ENCODE peak calls at places on chromosome 4, in ten cellular contexts. M is PC-9, O is neural progenitor cell, Q is stomach, P is colonic mucosa, G is mammary epithelial cell, E is right lobe of liver, X is PC-3, R is upper lobe of right lung, N is A673. W is an unnamed sample. For H3K4me1 and H3K9me3, the result is how much of the 10 kb centered on the place peaks cover.

GRCh38 chr4:176323511-176324160 is 3.9 kb downstream of the SPCS3 start:
- DNase-seq in M (no peak), O (no peak), Q (no peak), P (no peak), G (no peak), E (no peak), X (no peak), R (no peak), N (no peak), W (no peak)

GRCh38 chr4:188016754-188017153 is 21.2 kb downstream of the ZFP42 start:
- DNase-seq in M (no peak), O (peak), Q (no peak), P (no peak), G (no peak), E (no peak), X (no peak), R (no peak), N (no peak), W (no peak)

GRCh38 chr4:148112231-148112982 is 329.8 kb downstream of the NR3C2 start:
- DNase-seq in M (no peak), O (no peak), Q (no peak), P (no peak), G (peak), E (no peak), X (no peak), R (no peak), N (peak), W (no peak)

GRCh38 chr4:46818604-46819003 is 90.4 kb downstream of the COX7B2 start:
- DNase-seq in M (no peak), O (no peak), Q (no peak), P (no peak), G (no peak), E (no peak), X (peak), R (no peak), N (no peak), W (no peak)

GRCh38 chr4:74374561-74375327 is 9.8 kb downstream of the EREG start:
- DNase-seq in M (peak), O (no peak), Q (peak), P (peak), G (peak), E (no peak), X (peak), R (peak), N (peak), W (no peak)

GRCh38 chr4:52655505-52655904 is 3.6 kb downstream of the USP46 start:
- DNase-seq in M (peak), O (no peak), Q (no peak), P (no peak), G (no peak), E (no peak), X (no peak), R (no peak), N (no peak), W (no peak)

GRCh38 chr4:140037353-140038030 is 116.5 kb downstream of the MAML3 start:
- DNase-seq in M (peak), O (peak), Q (no peak), P (no peak), G (peak), E (no peak), X (peak), R (no peak), N (no peak), W (no peak)

GRCh38 chr4:78059524-78059889 is 2.4 kb downstream of the FRAS1 start:
- DNase-seq in M (peak), O (peak), Q (peak), P (peak), G (peak), E (no peak), X (peak), R (no peak), N (peak), W (peak)

GRCh38 chr4:140151700-140152014 is 2.3 kb downstream of the MAML3 start:
- DNase-seq in M (peak), O (peak), Q (peak), P (peak), G (peak), E (peak), X (peak), R (peak), N (peak), W (peak)

GRCh38 chr4:45072981-45073380 is 346.6 kb upstream of the GNPDA2 start:
- DNase-seq in M (no peak), O (no peak), Q (no peak), P (no peak), G (no peak), E (no peak), X (no peak), R (no peak), N (no peak), W (no peak)

GRCh38 chr4:184252136-184253071 is 34.7 kb upstream of the ENPP6 start:
- DNase-seq in M (no peak), O (no peak), Q (no peak), P (no peak), G (no peak), E (no peak), X (no peak), R (no peak), N (no peak), W (no peak)

GRCh38 chr4:110586137-110586850 is 36.6 kb downstream of the PITX2 start:
- DNase-seq in M (peak), O (peak), Q (no peak), P (no peak), G (peak), E (no peak), X (peak), R (no peak), N (peak), W (no peak)

GRCh38 chr4:39655866-39656265 is 17.2 kb upstream of the SMIM14 start:
- DNase-seq in M (no peak), O (no peak), Q (no peak), P (no peak), G (peak), E (peak), X (peak), R (no peak), N (no peak), W (no peak)

GRCh38 chr4:33746979-33747378 is 2497.3 kb downstream of the ARAP2 start:
- DNase-seq in M (no peak), O (no peak), Q (no peak), P (no peak), G (peak), E (no peak), X (no peak), R (no peak), N (no peak), W (no peak)

GRCh38 chr4:173420821-173421220 is 21.9 kb upstream of the SCRG1 start:
- DNase-seq in M (no peak), O (no peak), Q (no peak), P (no peak), G (no peak), E (no peak), X (no peak), R (no peak), N (no peak), W (no peak)

GRCh38 chr4:2829321-2829932 is 14.2 kb upstream of the ADD1 start:
- DNase-seq in M (no peak), O (no peak), Q (no peak), P (no peak), G (no peak), E (peak), X (no peak), R (peak), N (no peak), W (no peak)

GRCh38 chr4:110245567-110245966 is 47.2 kb upstream of the ELOVL6 start:
- DNase-seq in M (no peak), O (no peak), Q (no peak), P (no peak), G (peak), E (no peak), X (peak), R (no peak), N (peak), W (no peak)

GRCh38 chr4:165208741-165209388 is 1.5 kb downstream of the KLHL2 start:
- DNase-seq in M (no peak), O (no peak), Q (no peak), P (no peak), G (peak), E (no peak), X (peak), R (no peak), N (peak), W (no peak)

GRCh38 chr4:80462537-80463207 is 127.1 kb downstream of the CFAP299 start:
- DNase-seq in M (no peak), O (no peak), Q (no peak), P (no peak), G (no peak), E (no peak), X (no peak), R (no peak), N (no peak), W (no peak)

GRCh38 chr4:40055379-40055872 is 1.2 kb upstream of the N4BP2 start:
- DNase-seq in M (no peak), O (no peak), Q (no peak), P (no peak), G (no peak), E (no peak), X (no peak), R (no peak), N (no peak), W (no peak)

GRCh38 chr4:27318740-27319139 is 458.1 kb downstream of the STIM2 start:
- DNase-seq in M (no peak), O (peak), Q (no peak), P (peak), G (peak), E (no peak), X (peak), R (no peak), N (peak), W (peak)

GRCh38 chr4:114015444-114015899 is 36.0 kb upstream of the ARSJ start:
- DNase-seq in M (peak), O (no peak), Q (no peak), P (no peak), G (peak), E (no peak), X (peak), R (no peak), N (peak), W (no peak)

GRCh38 chr4:85833311-85833710 is 358.4 kb downstream of the ARHGAP24 start:
- DNase-seq in M (no peak), O (peak), Q (no peak), P (no peak), G (no peak), E (no peak), X (no peak), R (no peak), N (no peak), W (no peak)

GRCh38 chr4:85828295-85828910 is 353.5 kb downstream of the ARHGAP24 start:
- DNase-seq in M (no peak), O (no peak), Q (no peak), P (no peak), G (peak), E (no peak), X (peak), R (no peak), N (no peak), W (no peak)

GRCh38 chr4:85831647-85832046 is 356.7 kb downstream of the ARHGAP24 start:
- DNase-seq in M (no peak), O (no peak), Q (no peak), P (no peak), G (no peak), E (no peak), X (no peak), R (no peak), N (no peak), W (no peak)

GRCh38 chr4:85825937-85826678 is 351.2 kb downstream of the ARHGAP24 start:
- DNase-seq in M (no peak), O (peak), Q (peak), P (peak), G (no peak), E (peak), X (peak), R (no peak), N (peak), W (peak)

GRCh38 chr4:85829276-85830051 is 354.5 kb downstream of the ARHGAP24 start:
- DNase-seq in M (no peak), O (no peak), Q (no peak), P (no peak), G (peak), E (no peak), X (peak), R (no peak), N (no peak), W (no peak)
- H3K4me1 ChIP-seq in M (under half), O (under half), Q (under half), P (under half), G (under half), E (under half), X (under half), R (under half), N (under half), W (under half)

DNA sequence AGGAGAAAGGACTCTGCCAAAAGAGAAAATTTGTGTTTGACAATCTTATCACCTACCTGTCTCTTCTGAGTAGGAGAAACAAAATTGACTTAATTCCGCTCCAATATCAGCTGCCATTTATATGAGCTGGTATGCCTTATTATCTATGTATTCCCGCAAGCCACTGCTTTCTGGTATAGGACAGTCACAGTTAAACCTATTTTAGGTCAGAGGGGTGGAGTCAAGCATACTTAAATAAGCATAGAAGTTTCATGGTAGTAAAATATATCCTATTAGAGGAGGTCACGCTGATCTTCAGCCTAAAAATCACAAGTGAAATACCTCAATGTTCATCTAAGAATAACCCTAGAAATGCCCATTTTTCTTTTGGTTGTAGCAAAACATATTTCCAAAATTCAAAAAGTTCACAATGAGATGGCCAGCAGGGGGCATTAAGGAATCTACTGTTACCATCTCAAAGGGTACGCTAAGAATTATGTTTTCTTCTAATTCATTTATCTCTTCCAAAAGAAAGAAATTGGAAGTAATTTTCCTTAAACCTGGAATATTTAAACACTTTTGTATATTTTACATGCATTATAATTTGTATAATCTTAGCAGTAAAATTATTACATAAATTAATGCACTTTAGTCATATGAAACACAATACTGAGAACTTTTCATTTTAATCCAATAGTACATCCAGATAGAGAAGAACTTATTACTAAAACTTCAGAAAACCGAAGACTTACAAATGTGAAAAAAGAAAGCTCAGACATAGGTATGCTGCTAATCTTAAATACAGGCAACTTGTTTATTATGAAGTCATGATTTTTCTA is 10.5 kb downstream of the PPAT start:
- DNase-seq in M (no peak), O (no peak), Q (peak), P (peak), G (no peak), E (no peak), X (peak), R (no peak), N (peak), W (no peak)
- H3K27ac ChIP-seq in M (no peak), O (no peak), Q (no peak), P (no peak), G (no peak), E (no peak), X (no peak), R (no peak), N (no peak), W (no peak)

DNA sequence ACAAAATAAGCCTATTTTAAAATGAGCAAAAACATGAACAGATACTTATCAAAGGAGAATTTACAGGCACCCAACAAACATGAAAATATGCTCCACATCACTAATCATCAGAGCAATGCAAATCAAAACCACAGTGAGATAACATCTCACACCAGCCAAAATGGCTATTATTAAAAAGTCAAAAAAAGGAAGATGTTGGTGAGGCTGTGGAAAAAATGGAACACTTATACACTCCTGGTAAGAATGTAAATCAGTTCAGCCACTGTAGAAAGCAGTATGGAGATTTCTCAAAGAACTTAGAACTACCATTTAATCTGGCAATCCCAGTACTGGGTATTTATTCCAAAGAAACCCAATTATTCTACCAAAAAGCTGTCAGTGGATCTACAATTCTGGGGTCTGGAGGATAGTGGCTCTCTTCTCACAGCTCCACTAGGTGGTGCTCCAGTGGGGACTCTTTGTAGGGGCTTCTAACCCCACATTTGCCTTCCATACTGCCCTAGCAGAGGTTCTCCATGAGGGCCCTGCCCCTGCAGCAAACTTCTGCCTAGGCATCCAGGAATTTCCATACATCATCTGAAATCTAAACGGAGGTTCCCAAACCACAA is 9.1 kb upstream of the ZNF732 start:
- DNase-seq in M (no peak), O (no peak), Q (no peak), P (no peak), G (no peak), E (no peak), X (no peak), R (no peak), N (no peak), W (no peak)
- H3K9me3 ChIP-seq in M (under half), O (under half), Q (under half), P (under half), G (under half), E (under half), X (under half), R (under half), N (under half), W (under half)

GRCh38 chr4:152525878-152526277 is 10.0 kb downstream of the FBXW7 start:
- DNase-seq in M (no peak), O (no peak), Q (no peak), P (no peak), G (no peak), E (no peak), X (no peak), R (no peak), N (no peak), W (no peak)
- H3K4me1 ChIP-seq in M (under half), O (under half), Q (under half), P (under half), G (under half), E (under half), X (under half), R (under half), N (under half), W (under half)

GRCh38 chr4:152957437-152958185 is 21.5 kb downstream of the FHDC1 start:
- DNase-seq in M (no peak), O (no peak), Q (peak), P (peak), G (no peak), E (peak), X (no peak), R (peak), N (no peak), W (no peak)
- H3K27ac ChIP-seq in M (no peak), O (no peak), Q (peak), P (peak), G (no peak), E (no peak), X (no peak), R (peak), N (no peak), W (no peak)

DNA sequence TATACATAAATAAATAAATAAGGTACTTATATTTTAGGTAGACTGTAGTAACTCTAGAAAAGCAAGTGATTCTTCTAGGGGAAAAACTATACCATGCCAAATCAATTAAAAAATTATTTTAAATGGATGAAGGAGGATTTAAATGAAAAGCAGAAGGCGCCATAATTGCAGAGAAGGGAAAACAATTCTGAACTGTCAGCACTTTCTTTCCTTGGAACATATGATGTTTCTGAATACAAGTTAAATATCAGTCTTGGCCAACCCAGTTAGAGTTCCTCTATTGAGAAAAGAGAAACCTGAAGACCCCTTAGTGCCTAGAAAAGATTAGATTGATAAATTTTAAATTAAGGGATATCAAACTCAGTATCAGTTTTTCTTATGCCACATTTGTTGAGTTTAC is 75.8 kb downstream of the ADAM29 start:
- DNase-seq in M (no peak), O (no peak), Q (no peak), P (no peak), G (no peak), E (no peak), X (no peak), R (no peak), N (no peak), W (no peak)
- H3K9me3 ChIP-seq in M (under half), O (under half), Q (under half), P (under half), G (under half), E (under half), X (under half), R (under half), N (under half), W (under half)